ENCODE peak calls at places on chromosomes 6 and 20, in six cellular contexts. D, J, T, V, N and Q are unnamed samples.

GRCh38 chr6:105326838-105327745 is 75.8 kb downstream of the PREP start:
- DNase-seq in D (no peak), J (no peak), T (peak), V (no peak), N (peak), Q (peak)

GRCh38 chr6:31541059-31541657 is 645 bp downstream of the DDX39B start:
- DNase-seq in D (no peak), J (peak), T (peak), V (peak), N (no peak), Q (peak)

GRCh38 chr6:16130932-16131387 is 2.1 kb downstream of the MYLIP start:
- DNase-seq in D (no peak), J (peak), T (peak), V (peak), N (no peak), Q (peak)

GRCh38 chr6:11770546-11771466 is 7.8 kb downstream of the ADTRP start:
- DNase-seq in D (peak), J (peak), T (peak), V (peak), N (peak), Q (peak)

GRCh38 chr6:87350516-87350915 is 5.9 kb downstream of the C6orf163 start:
- DNase-seq in D (no peak), J (no peak), T (no peak), V (no peak), N (no peak), Q (no peak)

GRCh38 chr20:18973499-18974173 is 160.1 kb downstream of the SCP2D1 start:
- DNase-seq in D (peak), J (no peak), T (no peak), V (no peak), N (no peak), Q (peak)

GRCh38 chr6:124962617-124963415 is 579 bp downstream of the RNF217 start:
- DNase-seq in D (peak), J (peak), T (peak), V (no peak), N (no peak), Q (peak)

GRCh38 chr6:29751480-29751879 is 28.2 kb downstream of the HLA-F start:
- DNase-seq in D (no peak), J (no peak), T (no peak), V (no peak), N (no peak), Q (no peak)

GRCh38 chr6:64683682-64684081 is 1023.3 kb downstream of the EYS start:
- DNase-seq in D (peak), J (peak), T (peak), V (no peak), N (no peak), Q (no peak)

GRCh38 chr6:128966934-128967333 is 84.0 kb downstream of the LAMA2 start:
- DNase-seq in D (no peak), J (peak), T (no peak), V (no peak), N (no peak), Q (no peak)

GRCh38 chr6:14717307-14717706 is 528.6 kb upstream of the JARID2 start:
- DNase-seq in D (no peak), J (no peak), T (no peak), V (no peak), N (no peak), Q (no peak)

GRCh38 chr20:834151-834747 is 734 bp downstream of the FAM110A start:
- DNase-seq in D (no peak), J (peak), T (no peak), V (no peak), N (no peak), Q (no peak)

GRCh38 chr20:33322456-33322855 is 39.4 kb downstream of the BPIFB1 start:
- DNase-seq in D (no peak), J (no peak), T (no peak), V (no peak), N (no peak), Q (no peak)

GRCh38 chr6:166494757-166495486 is 91.6 kb downstream of the RAMACL start:
- DNase-seq in D (no peak), J (no peak), T (no peak), V (no peak), N (no peak), Q (no peak)

GRCh38 chr20:25285856-25286798 is 38.2 kb downstream of the PYGB start:
- DNase-seq in D (peak), J (no peak), T (no peak), V (no peak), N (no peak), Q (no peak)

GRCh38 chr6:147000545-147001488 is 203.4 kb upstream of the STXBP5 start:
- DNase-seq in D (no peak), J (no peak), T (peak), V (peak), N (no peak), Q (peak)

DNA sequence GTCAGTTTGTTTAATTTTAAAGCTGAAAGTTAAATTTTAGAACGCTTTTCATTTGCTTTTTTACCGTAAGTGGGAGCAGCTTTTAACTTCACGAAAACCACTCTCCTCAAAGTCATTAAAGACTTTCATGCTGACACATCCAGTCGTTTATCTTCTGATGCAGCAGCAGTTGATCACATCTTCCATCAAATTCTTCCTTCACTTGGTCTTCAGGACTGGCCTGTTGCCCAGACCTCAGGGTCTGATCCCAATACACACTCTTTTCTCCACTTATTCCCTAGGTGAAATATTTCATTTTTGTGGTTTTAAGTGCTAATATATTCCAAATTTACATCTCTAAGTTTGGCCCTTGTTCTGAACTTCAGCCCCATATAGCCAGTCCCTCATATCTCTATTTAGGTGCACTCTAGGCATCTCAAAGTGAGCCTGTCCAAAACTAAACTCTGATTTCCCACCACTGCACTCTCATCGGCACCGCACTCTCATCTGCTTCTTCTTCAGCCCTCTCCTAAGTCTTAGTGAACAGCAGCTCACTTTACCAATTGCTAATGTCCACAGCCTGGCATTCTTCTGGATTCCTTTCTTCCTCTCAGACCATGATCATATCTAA is 20.4 kb downstream of the AFDN start:
- DNase-seq in D (no peak), J (no peak), T (no peak), V (no peak), N (no peak), Q (no peak)
- TF ChIP-seq CTCF in D (no peak), J (no peak), T (no peak), V (no peak), N (no peak), Q (no peak)

DNA sequence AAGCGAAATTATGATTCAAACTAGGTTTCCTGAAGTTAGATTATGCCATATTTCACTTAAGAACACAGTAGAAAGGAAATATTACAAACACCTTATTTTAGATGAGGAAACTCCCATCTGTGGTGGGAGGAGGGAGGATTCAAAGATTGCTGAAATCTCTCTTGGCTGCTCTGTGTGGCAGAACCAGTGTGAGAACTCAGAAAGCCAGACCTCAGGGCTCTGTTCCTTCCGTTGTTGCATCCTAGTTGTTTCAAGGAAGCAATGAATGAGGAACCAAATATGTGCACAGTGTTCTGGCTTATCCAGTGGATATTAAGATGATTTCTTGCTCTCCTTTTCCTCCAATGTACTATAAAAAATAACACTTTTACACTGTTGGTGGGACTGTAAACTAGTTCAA is 2.1 kb downstream of the TAAR5 start:
- DNase-seq in D (no peak), J (no peak), T (no peak), V (no peak), N (no peak), Q (no peak)
- TF ChIP-seq CTCF in D (no peak), J (no peak), T (no peak), V (no peak), N (no peak), Q (no peak)

GRCh38 chr6:53178837-53179432 is 30.3 kb upstream of the GCM1 start:
- DNase-seq in D (no peak), J (no peak), T (no peak), V (no peak), N (no peak), Q (no peak)
- TF ChIP-seq CTCF in D (no peak), J (peak), T (no peak), V (no peak), N (peak), Q (no peak)

DNA sequence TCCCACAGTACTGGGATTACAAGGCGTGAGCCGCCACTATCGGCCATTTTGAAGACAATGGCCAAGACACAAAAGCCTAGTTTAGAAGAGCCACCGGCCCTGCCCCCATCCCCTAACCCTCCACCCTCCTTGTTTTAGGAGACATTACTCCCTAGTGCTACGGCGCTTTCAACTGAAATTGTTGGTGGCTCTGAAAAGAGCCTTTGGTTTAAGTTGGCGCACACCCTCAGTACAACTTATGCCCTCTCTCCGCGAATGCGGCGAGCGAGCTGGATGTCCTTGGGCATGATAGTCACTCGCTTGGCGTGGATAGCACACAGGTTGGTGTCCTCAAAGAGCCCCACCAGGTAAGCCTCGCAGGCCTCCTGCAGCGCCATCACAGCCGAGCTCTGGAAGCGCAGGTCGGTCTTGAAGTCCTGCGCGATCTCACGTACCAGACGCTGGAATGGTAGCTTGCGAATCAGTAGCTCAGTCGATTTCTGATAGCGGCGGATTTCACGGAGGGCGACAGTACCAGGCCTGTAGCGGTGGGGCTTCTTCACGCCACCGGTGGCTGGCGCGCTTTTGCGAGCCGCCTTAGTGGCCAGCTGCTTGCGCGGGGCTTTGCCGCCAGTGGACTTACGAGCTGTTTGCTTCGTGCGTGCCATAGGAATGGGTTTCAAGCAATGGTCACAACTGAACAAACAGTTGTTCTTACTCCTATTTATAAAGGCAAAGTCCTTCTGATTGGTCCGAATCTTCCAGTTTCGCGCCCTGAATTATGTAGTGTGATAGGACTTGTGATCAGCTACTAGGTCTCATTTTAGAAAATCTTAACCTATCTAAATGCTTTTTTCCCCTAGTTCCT is 114.8 kb upstream of the BTN3A2 start:
- DNase-seq in D (peak), J (peak), T (peak), V (no peak), N (no peak), Q (peak)
- TF ChIP-seq CTCF in D (peak), J (peak), T (peak), V (peak), N (no peak), Q (peak)

GRCh38 chr20:45011108-45011526 is 44.8 kb downstream of the STK4 start:
- DNase-seq in D (peak), J (peak), T (peak), V (no peak), N (peak), Q (peak)
- TF ChIP-seq CTCF in D (peak), J (peak), T (peak), V (peak), N (peak), Q (peak)

GRCh38 chr6:76166874-76167273 is 94.4 kb upstream of the IMPG1 start:
- DNase-seq in D (no peak), J (no peak), T (no peak), V (no peak), N (no peak), Q (no peak)
- TF ChIP-seq CTCF in D (no peak), J (peak), T (no peak), V (no peak), N (no peak), Q (no peak)

DNA sequence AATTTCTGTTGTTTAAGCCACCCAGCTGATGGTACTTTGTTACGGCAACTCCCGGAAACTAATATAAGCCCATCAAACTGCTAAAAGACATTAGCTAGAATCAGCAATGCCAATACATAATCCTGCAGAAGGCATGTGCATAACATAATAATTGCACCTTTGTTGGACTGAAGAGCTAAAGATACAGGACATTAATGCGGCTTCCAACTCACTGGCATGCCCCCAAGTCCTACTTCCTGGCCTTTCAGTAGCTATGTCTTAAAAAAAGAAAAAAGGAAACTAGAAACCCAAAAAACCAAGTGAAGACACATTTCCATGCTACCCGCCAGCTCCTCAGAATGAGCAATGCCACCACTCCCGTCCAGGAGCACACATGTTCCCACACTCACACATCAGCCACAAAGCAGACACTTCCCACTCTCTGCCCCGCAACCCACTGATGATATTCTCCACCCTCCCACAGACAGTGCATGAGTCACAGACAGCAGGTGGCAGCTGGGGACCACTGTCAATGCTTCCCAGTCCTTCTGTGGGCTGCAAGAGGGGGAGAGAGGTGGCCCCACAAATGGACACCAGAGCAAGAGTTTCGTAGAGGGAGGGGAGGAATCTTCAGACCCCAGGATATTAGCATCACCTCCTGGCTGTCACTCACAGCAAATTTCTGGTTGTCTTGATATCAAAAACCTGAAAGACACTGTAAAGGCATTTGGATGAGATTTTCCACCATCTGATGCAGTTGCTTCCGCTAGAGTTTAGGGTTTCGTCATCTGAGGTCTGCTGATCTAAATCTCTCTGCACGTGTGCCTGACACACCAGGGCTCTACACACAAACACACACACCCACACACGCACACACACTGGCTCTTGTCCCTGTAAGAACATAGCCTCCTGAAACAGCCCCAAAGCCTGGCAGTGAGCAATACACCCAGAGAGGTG is 32.8 kb downstream of the GFOD1 start:
- DNase-seq in D (peak), J (no peak), T (peak), V (no peak), N (no peak), Q (no peak)
- TF ChIP-seq CTCF in D (peak), J (peak), T (no peak), V (no peak), N (no peak), Q (no peak)

DNA sequence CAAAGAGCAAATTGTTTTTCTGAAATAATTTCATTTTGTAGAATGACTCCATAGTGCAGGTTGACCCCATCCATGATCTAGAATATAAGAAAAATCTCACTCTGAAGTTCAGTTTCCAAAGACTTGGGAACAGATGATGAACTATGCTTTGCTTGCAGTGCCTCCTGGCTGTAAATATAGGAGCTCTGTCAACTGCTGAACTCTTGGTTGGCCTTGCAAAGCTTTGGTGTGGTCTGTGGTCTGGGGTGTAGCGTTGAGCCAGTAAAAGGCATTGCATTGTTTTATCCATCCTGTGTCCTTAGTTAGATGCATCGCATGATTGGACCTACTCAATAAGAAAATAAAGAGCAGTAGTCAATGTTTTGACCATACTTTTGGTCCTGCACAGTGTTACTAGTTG is 104.0 kb downstream of the PLCB4 start:
- DNase-seq in D (no peak), J (no peak), T (peak), V (no peak), N (no peak), Q (peak)
- TF ChIP-seq CTCF in D (peak), J (peak), T (peak), V (peak), N (peak), Q (no peak)